ENCODE peak calls at places on chromosome 11, in five cellular contexts. O is GM12865, F is kidney epithelial cell, P is PC-3, H is endodermal cell. Q is an unnamed sample.
A peak's percentile ranks its signal among the peaks of the same experiment; 100 is the strongest.

GRCh38 chr11:95849087-95849825 is 59.0 kb downstream of the CEP57 start:
- DNase-seq in O (peak; percentile 31), P (peak; percentile 88), F (peak; percentile 43), H (peak; percentile 77), Q (peak; percentile 27)

GRCh38 chr11:122979815-122980656 is 1.6 kb downstream of the BSX start:
- DNase-seq in P (no peak), F (no peak), H (peak; percentile 66), O (no peak), Q (no peak)

GRCh38 chr11:93133710-93134109 is 64.1 kb downstream of the SLC36A4 start:
- DNase-seq in H (no peak), F (no peak), O (no peak), P (no peak), Q (peak; percentile 8)

GRCh38 chr11:3126901-3127691 is 38.0 kb downstream of the OSBPL5 start:
- DNase-seq in P (no peak), H (peak; percentile 40), F (no peak), O (no peak), Q (no peak)

GRCh38 chr11:95586681-95587080 is 202.9 kb downstream of the FAM76B start:
- DNase-seq in H (no peak), F (no peak), P (no peak), O (no peak), Q (no peak)

GRCh38 chr11:4032097-4032496 is 62.5 kb upstream of the RRM1 start:
- DNase-seq in P (peak; percentile 20), F (no peak), O (no peak), H (no peak), Q (no peak)

GRCh38 chr11:88284306-88285057 is 53.1 kb downstream of the CTSC start:
- DNase-seq in P (no peak), O (no peak), F (no peak), H (no peak), Q (no peak)

GRCh38 chr11:2892215-2893020 is 6.8 kb upstream of the CDKN1C start:
- DNase-seq in O (peak; percentile 45), P (peak; percentile 59), F (no peak), H (peak; percentile 93), Q (no peak)

GRCh38 chr11:95584589-95584988 is 205.0 kb downstream of the FAM76B start:
- DNase-seq in P (no peak), F (no peak), O (no peak), H (no peak), Q (no peak)

GRCh38 chr11:43282607-43283440 is 29.0 kb upstream of the API5 start:
- DNase-seq in O (peak; percentile 62), F (no peak), H (peak; percentile 78), P (peak; percentile 53), Q (no peak)

GRCh38 chr11:112421854-112422253 is 161.2 kb upstream of the PLET1 start:
- DNase-seq in O (no peak), F (no peak), P (no peak), H (no peak), Q (no peak)

GRCh38 chr11:127862406-127862805 is 725.0 kb downstream of the ETS1 start:
- DNase-seq in O (no peak), P (peak; percentile 19), H (no peak), F (peak; percentile 7), Q (no peak)

GRCh38 chr11:112279901-112280267 is 19.2 kb upstream of the PLET1 start:
- DNase-seq in O (peak; percentile 77), H (peak; percentile 92), F (no peak), P (peak; percentile 69), Q (no peak)

GRCh38 chr11:3011891-3012885 is 20.1 kb upstream of the NAP1L4 start:
- DNase-seq in P (no peak), O (no peak), H (no peak), F (no peak), Q (no peak)

GRCh38 chr11:110538154-110538553 is 108.4 kb downstream of the FDX1 start:
- DNase-seq in P (no peak), H (no peak), F (no peak), O (no peak), Q (no peak)

GRCh38 chr11:30414283-30414682 is 91.4 kb downstream of the ARL14EP start:
- DNase-seq in O (no peak), H (no peak), P (no peak), F (no peak), Q (no peak)

GRCh38 chr11:9315078-9315688 is 790 bp upstream of the TMEM41B start:
- DNase-seq in O (no peak), H (no peak), P (no peak), F (no peak), Q (no peak)

GRCh38 chr11:76962583-76963416 is 71.4 kb upstream of the B3GNT6 start:
- DNase-seq in O (peak; percentile 59), P (peak; percentile 53), F (no peak), H (no peak), Q (no peak)

GRCh38 chr11:69704508-69705245 is 855 bp upstream of the FGF19 start:
- DNase-seq in P (peak; percentile 49), H (peak; percentile 98), F (no peak), O (no peak), Q (no peak)

GRCh38 chr11:15196704-15197103 is 82.0 kb downstream of the INSC start:
- DNase-seq in O (no peak), F (no peak), H (peak; percentile 12), P (no peak), Q (no peak)

GRCh38 chr11:19181673-19182261 is 20.0 kb downstream of the CSRP3 start:
- DNase-seq in O (no peak), H (no peak), P (no peak), F (no peak), Q (no peak)

GRCh38 chr11:59206635-59207034 is 6.1 kb downstream of the MPEG1 start:
- DNase-seq in P (peak; percentile 75), O (peak; percentile 56), H (peak; percentile 88), F (no peak), Q (no peak)

GRCh38 chr11:15278129-15278528 is 163.4 kb downstream of the INSC start:
- DNase-seq in P (no peak), H (no peak), F (no peak), O (no peak), Q (peak; percentile 36)

GRCh38 chr11:5550440-5551095 is 2.2 kb upstream of the OR52H1 start:
- DNase-seq in F (peak; percentile 51), P (peak; percentile 80), O (peak; percentile 14), H (no peak), Q (peak; percentile 51)

GRCh38 chr11:8566613-8567210 is 27.3 kb downstream of the STK33 start:
- DNase-seq in O (peak; percentile 49), P (peak; percentile 84), H (no peak), F (no peak), Q (no peak)

GRCh38 chr11:18743900-18744514 is 18.0 kb upstream of the IGSF22 start:
- DNase-seq in F (no peak), P (no peak), H (no peak), O (no peak), Q (no peak)

GRCh38 chr11:15692739-15693138 is 578.0 kb downstream of the INSC start:
- DNase-seq in H (peak; percentile 48), F (no peak), O (peak; percentile 29), P (no peak), Q (no peak)

GRCh38 chr11:108177570-108177969 is 44.9 kb downstream of the NPAT start:
- DNase-seq in F (no peak), P (no peak), O (no peak), H (no peak), Q (no peak)

GRCh38 chr11:22670803-22671202 is 4.4 kb downstream of the GAS2 start:
- DNase-seq in P (peak; percentile 28), H (no peak), F (no peak), O (peak; percentile 21), Q (no peak)

DNA sequence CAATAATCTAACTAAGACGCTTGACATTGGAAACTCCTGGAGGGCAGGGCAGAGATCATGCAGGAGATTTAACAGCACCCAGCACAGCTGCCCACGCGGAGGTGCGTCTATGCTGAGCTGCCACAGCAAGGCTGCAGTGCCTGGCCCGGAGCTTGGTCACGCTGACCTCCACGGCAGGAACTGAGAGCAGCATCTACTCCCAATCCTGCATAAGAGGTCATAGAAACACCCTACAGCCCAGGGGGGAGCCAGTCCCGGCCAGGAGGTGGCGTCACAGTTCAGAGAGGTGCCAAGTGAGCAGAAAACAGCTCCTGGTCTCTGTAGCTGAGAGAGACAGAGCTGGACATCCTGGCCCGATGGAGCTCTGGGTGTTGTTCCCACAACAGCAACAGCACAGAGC is 121.1 kb upstream of the TMEM45B start:
- DNase-seq in P (peak; percentile 36), F (no peak), O (peak; percentile 11), H (no peak), Q (no peak)
- TF ChIP-seq CTCF in P (peak; percentile 57), F (peak; percentile 22), O (no peak), H (peak; percentile 51), Q (no peak)

GRCh38 chr11:133953571-133953970 is 3.2 kb downstream of the IGSF9B start:
- DNase-seq in O (no peak), H (no peak), F (no peak), P (no peak), Q (no peak)

GRCh38 chr11:133951484-133952198 is 5.1 kb downstream of the IGSF9B start:
- DNase-seq in H (peak; percentile 82), P (peak; percentile 25), F (no peak), O (no peak), Q (no peak)

GRCh38 chr11:133952199-133953190 is 4.3 kb downstream of the IGSF9B start:
- DNase-seq in H (no peak), P (no peak), O (no peak), F (no peak), Q (no peak)

GRCh38 chr11:133948711-133949110 is 8.1 kb downstream of the IGSF9B start:
- DNase-seq in P (no peak), O (no peak), H (peak; percentile 48), F (no peak), Q (no peak)

DNA sequence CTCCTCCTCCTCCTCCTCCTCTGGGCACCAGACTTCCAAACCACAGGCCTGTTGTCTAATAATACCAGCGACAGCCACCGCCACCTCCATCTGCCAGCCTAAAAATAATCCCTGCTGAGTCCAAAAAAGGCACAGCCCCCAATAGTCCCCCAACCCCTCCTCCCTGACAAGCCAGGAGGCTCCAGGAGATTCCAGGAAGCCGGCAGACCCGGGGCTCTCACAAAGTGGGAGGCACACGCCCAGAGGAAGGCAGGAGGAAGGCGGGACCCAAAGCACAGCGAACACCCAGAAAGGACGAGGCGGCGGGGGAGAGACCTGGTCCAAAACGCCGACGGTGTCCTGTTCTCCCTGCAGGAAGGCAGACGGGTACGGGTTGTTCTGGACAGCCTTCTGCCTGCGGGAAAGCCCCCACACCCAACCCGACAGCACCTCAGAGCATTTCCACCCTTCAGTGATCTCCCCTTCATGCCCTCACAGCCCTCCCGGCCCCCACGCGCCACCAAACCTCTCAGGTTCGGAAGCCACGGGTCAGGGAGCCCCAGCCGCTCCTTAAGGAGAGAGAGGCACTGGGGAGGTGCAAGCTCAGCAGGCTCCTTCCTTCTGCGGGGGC is 5.8 kb downstream of the IGSF9B start:
- DNase-seq in P (no peak), F (no peak), H (peak; percentile 75), O (no peak), Q (no peak)
- H3K4me3 ChIP-seq in P (no peak overlapping the region), F (peak overlapping the region; percentile 8), H (no peak overlapping the region), O (no peak overlapping the region), Q (no peak overlapping the region)

GRCh38 chr11:34514597-34514996 is 1.0 kb upstream of the ELF5 start:
- DNase-seq in P (no peak), F (no peak), O (no peak), H (no peak), Q (no peak)
- TF ChIP-seq CTCF in P (no peak), F (no peak), O (no peak), H (no peak), Q (no peak)

GRCh38 chr11:34492806-34493414 is 20.7 kb downstream of the ELF5 start:
- DNase-seq in H (peak; percentile 83), P (peak; percentile 72), O (peak; percentile 65), F (peak; percentile 23), Q (no peak)
- H3K4me3 ChIP-seq in H (no peak overlapping the region), P (no peak overlapping the region), O (no peak overlapping the region), F (no peak overlapping the region), Q (no peak overlapping the region)